ENCODE peak calls at places on chromosomes 3 and 15, in eight cellular contexts. N is NCI-H1694 treated with DMSO at 0.1 percent for 48 hours, E is left ventricle myocardium inferior, C is Right ventricle myocardium superior, W is foreskin keratinocyte, U is GM20000, R is HS-5, X is activated gamma-delta T cell treated with Interleukin-2 at 50 U/mL for 16 hours. V is an unnamed sample.

GRCh38 chr3:86895202-86895601 is 95.7 kb downstream of the VGLL3 start:
- DNase-seq in N (no peak), W (no peak), E (no peak), X (no peak), C (no peak), U (no peak), R (peak), V (no peak)

GRCh38 chr3:45760878-45761711 is 35.2 kb downstream of the SLC6A20 start:
- DNase-seq in U (peak), N (no peak), R (peak), X (peak), E (no peak), W (no peak), C (no peak), V (peak)

GRCh38 chr15:91627473-91628309 is 225.8 kb upstream of the SLCO3A1 start:
- DNase-seq in C (peak), N (no peak), R (no peak), E (peak), X (no peak), W (no peak), U (no peak), V (no peak)

GRCh38 chr3:176814252-176814651 is 383.0 kb downstream of the TBL1XR1 start:
- DNase-seq in E (peak), W (no peak), C (peak), X (no peak), U (peak), N (peak), R (no peak), V (peak)

GRCh38 chr3:49902511-49903345 is 945 bp downstream of the MST1R start:
- DNase-seq in U (no peak), W (no peak), X (no peak), R (no peak), E (no peak), N (no peak), C (no peak), V (no peak)

GRCh38 chr3:151901282-151901945 is 28.0 kb downstream of the SUCNR1 start:
- DNase-seq in W (no peak), C (no peak), X (no peak), N (no peak), U (no peak), E (no peak), R (no peak), V (no peak)

GRCh38 chr3:95923496-95924210 is 890.7 kb upstream of the EPHA6 start:
- DNase-seq in C (no peak), W (peak), E (no peak), X (no peak), N (no peak), R (peak), U (no peak), V (no peak)

GRCh38 chr3:177512945-177513671 is 315.8 kb upstream of the TBL1XR1 start:
- DNase-seq in R (no peak), C (no peak), W (no peak), U (no peak), X (no peak), N (no peak), E (no peak), V (no peak)

GRCh38 chr15:72784233-72784876 is 797 bp upstream of the ADPGK start:
- DNase-seq in U (peak), N (peak), E (no peak), C (no peak), W (peak), R (peak), X (no peak), V (peak)

GRCh38 chr3:112327371-112327951 is 5.5 kb upstream of the CD200 start:
- DNase-seq in X (peak), E (no peak), C (no peak), W (peak), R (peak), N (peak), U (peak), V (peak)